ENCODE peak calls at places on chromosome 10, in nine cellular contexts. J is ovary; G is body of pancreas; Z is mesendoderm; M is GM06990; V is heart left ventricle; W is CD4-positive, CD25-positive, alpha-beta regulatory T cell; O is AG04450; C is NT2/D1. Y is an unnamed sample.
A peak's percentile ranks its signal among the peaks of the same experiment; 100 is the strongest.

GRCh38 chr10:92531132-92531531 is 42.8 kb downstream of the IDE start:
- DNase-seq in J (no peak), G (no peak), Z (peak; percentile 82), M (no peak), V (no peak), W (no peak), O (no peak), C (no peak), Y (no peak)

GRCh38 chr10:51937736-51938135 is 238.3 kb upstream of the CSTF2T start:
- DNase-seq in J (no peak), G (no peak), Z (no peak), M (no peak), V (no peak), W (no peak), O (peak; percentile 41), C (no peak), Y (peak; percentile 86)

GRCh38 chr10:36489181-36489927 is 636.0 kb upstream of the ANKRD30A start:
- DNase-seq in J (no peak), G (no peak), Z (peak; percentile 6), M (no peak), V (peak; percentile 65), W (no peak), O (no peak), C (no peak), Y (peak; percentile 51)

GRCh38 chr10:66295602-66296001 is 630.2 kb upstream of the LRRTM3 start:
- DNase-seq in J (no peak), G (no peak), Z (peak; percentile 3), M (no peak), V (no peak), W (no peak), O (no peak), C (no peak), Y (no peak)

GRCh38 chr10:101446947-101447346 is 93.0 kb downstream of the BTRC start:
- DNase-seq in J (no peak), G (no peak), Z (no peak), M (no peak), V (peak; percentile 30), W (no peak), O (no peak), C (no peak), Y (no peak)

GRCh38 chr10:44935201-44935960 is 24.2 kb upstream of the RASSF4 start:
- DNase-seq in J (no peak), G (peak; percentile 64), Z (peak; percentile 83), M (no peak), V (peak; percentile 69), W (no peak), O (peak; percentile 66), C (no peak), Y (peak; percentile 72)

GRCh38 chr10:11757452-11757819 is 15.3 kb downstream of the ECHDC3 start:
- DNase-seq in J (peak; percentile 61), G (peak; percentile 82), Z (no peak), M (no peak), V (peak; percentile 69), W (no peak), O (peak; percentile 32), C (no peak), Y (peak; percentile 97)

GRCh38 chr10:124220547-124220946 is 127.1 kb upstream of the CHST15 start:
- DNase-seq in J (no peak), G (no peak), Z (no peak), M (no peak), V (no peak), W (no peak), O (no peak), C (no peak), Y (no peak)

GRCh38 chr10:125151824-125152634 is 8.3 kb downstream of the CTBP2 start:
- DNase-seq in J (peak; percentile 47), G (peak; percentile 77), Z (peak; percentile 89), M (no peak), V (no peak), W (no peak), O (no peak), C (no peak), Y (no peak)

GRCh38 chr10:35495521-35496238 is 109.5 kb upstream of the GJD4 start:
- DNase-seq in J (no peak), G (no peak), Z (no peak), M (peak; percentile 25), V (no peak), W (no peak), O (no peak), C (no peak), Y (no peak)

GRCh38 chr10:62381385-62382102 is 7.4 kb downstream of the ZNF365 start:
- DNase-seq in J (no peak), G (no peak), Z (no peak), M (no peak), V (no peak), W (no peak), O (no peak), C (no peak), Y (no peak)
- H3K4me3 ChIP-seq in J (no peak overlapping the region), G (no peak overlapping the region), Z (no peak overlapping the region), M (no peak overlapping the region), V (no peak overlapping the region), W (peak overlapping the region; percentile 51), O (no peak overlapping the region), C (no peak overlapping the region), Y (no peak overlapping the region)

GRCh38 chr10:13163859-13164258 is 2.5 kb downstream of the MCM10 start:
- DNase-seq in J (no peak), G (no peak), Z (no peak), M (no peak), V (no peak), W (no peak), O (no peak), C (no peak), Y (no peak)

GRCh38 chr10:13161267-13162012 is at the start of gene MCM10:
- DNase-seq in J (peak; percentile 98), G (peak; percentile 99), Z (peak; percentile 100), M (peak; percentile 93), V (peak; percentile 98), W (peak; percentile 99), O (peak; percentile 99), C (peak; percentile 94), Y (peak; percentile 99)

GRCh38 chr10:13160934-13161266 is 458 bp upstream of the MCM10 start:
- DNase-seq in J (no peak), G (no peak), Z (no peak), M (no peak), V (no peak), W (no peak), O (no peak), C (no peak), Y (no peak)

GRCh38 chr10:13162013-13162364 is 631 bp downstream of the MCM10 start:
- DNase-seq in J (no peak), G (no peak), Z (peak; percentile 34), M (no peak), V (no peak), W (no peak), O (no peak), C (no peak), Y (no peak)

DNA sequence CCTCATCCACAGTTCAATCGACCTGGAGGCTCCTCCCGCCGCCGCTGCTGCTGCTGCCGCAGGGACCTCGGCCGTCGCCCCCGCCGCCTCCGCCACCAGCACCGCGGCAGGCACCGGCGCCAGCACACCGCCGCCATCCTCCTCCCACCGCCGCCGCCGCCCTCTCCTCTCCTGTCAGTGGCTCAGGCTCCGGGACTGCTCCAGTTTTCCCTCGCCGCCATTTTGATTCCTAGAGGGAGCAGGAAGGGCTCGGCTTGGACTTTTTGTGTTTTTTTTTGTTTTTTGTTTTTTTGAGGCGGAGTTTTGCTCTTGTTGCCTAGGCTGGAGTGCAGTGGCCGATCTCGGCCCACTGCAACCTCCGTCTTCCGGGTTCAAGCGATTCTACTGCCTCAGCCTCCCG is 3.0 kb upstream of the MCM10 start:
- DNase-seq in J (peak; percentile 27), G (peak; percentile 31), Z (no peak), M (no peak), V (no peak), W (no peak), O (no peak), C (no peak), Y (no peak)
- H3K4me3 ChIP-seq in J (peak overlapping the region; percentile 18), G (no peak overlapping the region), Z (no peak overlapping the region), M (no peak overlapping the region), V (peak overlapping the region; percentile 48), W (peak overlapping the region; percentile 29), O (no peak overlapping the region), C (no peak overlapping the region), Y (peak overlapping the region; percentile 26)

DNA sequence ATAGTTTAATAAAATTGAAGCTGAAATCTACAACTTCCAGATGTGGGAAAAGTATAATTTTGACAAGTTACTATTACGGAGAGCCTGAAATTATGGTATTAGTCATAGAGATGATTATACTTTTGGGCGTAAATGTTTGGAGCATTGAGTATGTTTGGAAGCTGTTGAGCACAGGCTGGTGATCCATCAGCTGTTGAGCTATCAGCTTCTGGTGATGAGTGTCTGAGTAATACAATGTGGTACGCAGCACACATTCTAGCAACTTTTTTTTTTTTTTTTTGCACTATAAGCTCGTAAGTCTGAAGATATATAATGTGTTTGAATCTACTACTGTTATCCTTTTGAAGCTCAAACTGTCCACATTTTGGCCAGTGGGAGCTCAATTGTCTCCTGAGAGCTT is 123.4 kb downstream of the ATE1 start:
- DNase-seq in J (no peak), G (no peak), Z (no peak), M (no peak), V (no peak), W (no peak), O (peak; percentile 29), C (no peak), Y (peak; percentile 62)
- H3K4me3 ChIP-seq in J (no peak overlapping the region), G (no peak overlapping the region), Z (no peak overlapping the region), M (no peak overlapping the region), V (no peak overlapping the region), W (no peak overlapping the region), O (no peak overlapping the region), C (no peak overlapping the region), Y (no peak overlapping the region)

DNA sequence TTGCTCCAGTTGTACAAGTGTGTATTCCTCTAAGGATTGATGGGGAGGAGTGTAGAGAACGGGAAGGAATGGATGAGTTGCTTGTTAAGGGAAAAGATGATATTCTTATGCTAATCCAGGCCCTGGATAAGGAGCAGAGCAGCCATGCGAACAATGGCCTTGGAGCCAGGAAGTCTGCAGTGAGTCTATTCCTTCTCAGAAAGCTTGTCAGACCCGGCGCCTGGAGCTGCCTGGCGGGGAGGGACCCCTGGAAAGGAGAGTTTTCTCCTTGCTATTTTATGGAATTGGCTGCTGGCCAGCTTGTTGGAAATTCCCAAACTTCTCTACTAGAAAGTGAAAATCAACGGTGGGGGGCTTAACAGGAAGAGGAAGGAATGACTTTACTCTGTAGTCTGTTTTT is 89.1 kb downstream of the MMRN2 start:
- DNase-seq in J (peak; percentile 46), G (no peak), Z (peak; percentile 97), M (no peak), V (no peak), W (no peak), O (no peak), C (peak; percentile 92), Y (peak; percentile 16)
- H3K4me3 ChIP-seq in J (no peak overlapping the region), G (no peak overlapping the region), Z (no peak overlapping the region), M (no peak overlapping the region), V (no peak overlapping the region), W (no peak overlapping the region), O (no peak overlapping the region), C (no peak overlapping the region), Y (no peak overlapping the region)